ENCODE peak calls at places on chromosomes 12 and 14, in four cellular contexts. E is pancreas; F is CD8-positive, alpha-beta T cell; V is left lung. K is an unnamed sample.

GRCh38 chr12:84805474-84805858 is 107.1 kb downstream of the SLC6A15 start:
- DNase-seq in E (no peak), F (no peak), V (no peak), K (no peak)

GRCh38 chr12:24499151-24500146 is 449.5 kb downstream of the BCAT1 start:
- DNase-seq in E (no peak), F (no peak), V (no peak), K (no peak)

GRCh38 chr14:70753518-70753953 is 55.8 kb downstream of the MAP3K9 start:
- DNase-seq in V (no peak), F (no peak), E (peak; percentile 65), K (no peak)

GRCh38 chr12:46555379-46555778 is 182.8 kb upstream of the SLC38A2 start:
- DNase-seq in V (no peak), E (no peak), F (no peak), K (no peak)

GRCh38 chr12:29241821-29242591 is 92.9 kb downstream of the FAR2 start:
- DNase-seq in E (no peak), V (no peak), F (no peak), K (peak; percentile 48)

GRCh38 chr14:93042968-93043940 is 72.5 kb downstream of the ITPK1 start:
- DNase-seq in F (no peak), E (peak; percentile 83), V (peak; percentile 87), K (no peak)

GRCh38 chr14:51666070-51666469 is 14.4 kb downstream of the FRMD6 start:
- DNase-seq in F (no peak), V (no peak), E (no peak), K (no peak)

GRCh38 chr12:10701226-10701681 is 21.9 kb downstream of the YBX3 start:
- DNase-seq in V (no peak), F (no peak), E (no peak), K (no peak)

GRCh38 chr12:105483691-105484090 is 153.2 kb downstream of the C12orf75 start:
- DNase-seq in F (no peak), E (no peak), V (no peak), K (no peak)

GRCh38 chr14:79584679-79585078 is 626.6 kb downstream of the DIO2 start:
- DNase-seq in F (no peak), V (no peak), E (no peak), K (no peak)

GRCh38 chr12:2233034-2233433 is 180.2 kb downstream of the CACNA1C start:
- DNase-seq in E (no peak), F (no peak), V (no peak), K (no peak)

GRCh38 chr12:1670244-1670814 is 20.5 kb upstream of the ADIPOR2 start:
- DNase-seq in V (no peak), F (no peak), E (no peak), K (no peak)

GRCh38 chr12:100401660-100402059 is 44.8 kb downstream of the SLC17A8 start:
- DNase-seq in E (no peak), F (no peak), V (no peak), K (no peak)

GRCh38 chr12:4441355-4442330 is 4.0 kb downstream of the FGF6 start:
- DNase-seq in F (no peak), E (no peak), V (no peak), K (no peak)

GRCh38 chr12:15364221-15365170 is 42.2 kb downstream of the PTPRO start:
- DNase-seq in E (no peak), F (no peak), V (no peak), K (no peak)

GRCh38 chr12:19591951-19592350 is 152.7 kb downstream of the AEBP2 start:
- DNase-seq in V (no peak), F (no peak), E (no peak), K (no peak)

GRCh38 chr12:120466560-120467315 is 2.8 kb downstream of the SRSF9 start:
- DNase-seq in V (no peak), F (peak; percentile 56), E (peak; percentile 68), K (no peak)

GRCh38 chr12:3203713-3204112 is 126.5 kb downstream of the TSPAN9 start:
- DNase-seq in F (no peak), V (no peak), E (no peak), K (no peak)

GRCh38 chr12:132245521-132246101 is 83.8 kb downstream of the GALNT9 start:
- DNase-seq in F (no peak), V (peak; percentile 72), E (no peak), K (no peak)

GRCh38 chr14:90574640-90575131 is 177.9 kb downstream of the CALM1 start:
- DNase-seq in E (no peak), F (no peak), V (peak; percentile 49), K (no peak)

GRCh38 chr12:32455607-32456063 is 56.3 kb downstream of the FGD4 start:
- DNase-seq in V (no peak), F (no peak), E (no peak), K (peak; percentile 31)

GRCh38 chr12:54412786-54413185 is 6.3 kb downstream of the ITGA5 start:
- DNase-seq in E (no peak), V (no peak), F (no peak), K (no peak)

GRCh38 chr14:32224731-32225377 is 21.8 kb upstream of the RNU6-8 start:
- DNase-seq in F (no peak), V (no peak), E (peak; percentile 29), K (no peak)

GRCh38 chr12:47032644-47033043 is 46.8 kb upstream of the PCED1B start:
- DNase-seq in V (no peak), F (no peak), E (no peak), K (peak; percentile 7)

GRCh38 chr12:96383991-96384390 is 16.2 kb downstream of the CDK17 start:
- DNase-seq in E (no peak), F (no peak), V (no peak), K (no peak)

GRCh38 chr14:58549358-58549757 is 88.4 kb upstream of the DACT1 start:
- DNase-seq in E (no peak), F (no peak), V (no peak), K (no peak)

GRCh38 chr12:23376238-23376637 is 573.2 kb downstream of the SOX5 start:
- DNase-seq in F (no peak), V (no peak), E (no peak), K (no peak)

GRCh38 chr14:40899435-40899834 is 707.2 kb upstream of the LRFN5 start:
- DNase-seq in V (no peak), E (no peak), F (no peak), K (no peak)

GRCh38 chr12:125331342-125332052 is 266.3 kb downstream of the AACS start:
- DNase-seq in E (no peak), F (no peak), V (no peak), K (no peak)

GRCh38 chr14:39467889-39468524 is 35.8 kb upstream of the FBXO33 start:
- DNase-seq in F (no peak), V (no peak), E (no peak), K (no peak)

GRCh38 chr14:24710403-24711063 is 76.5 kb upstream of the GZMB start:
- DNase-seq in V (no peak), E (peak; percentile 63), F (peak; percentile 68), K (no peak)

GRCh38 chr14:52837451-52837850 is 46.0 kb upstream of the GNPNAT1 start:
- DNase-seq in E (no peak), F (no peak), V (no peak), K (no peak)

GRCh38 chr14:54691525-54692260 is 124.8 kb downstream of the SAMD4A start:
- DNase-seq in V (no peak), F (peak; percentile 52), E (peak; percentile 78), K (no peak)

GRCh38 chr14:90539996-90540395 is 143.2 kb downstream of the CALM1 start:
- DNase-seq in F (no peak), V (no peak), E (no peak), K (no peak)

GRCh38 chr14:99029150-99029915 is 242.7 kb downstream of the BCL11B start:
- DNase-seq in V (no peak), F (no peak), E (no peak), K (no peak)

GRCh38 chr14:71475916-71476315 is 456.3 kb upstream of the RGS6 start:
- DNase-seq in V (no peak), E (no peak), F (no peak), K (no peak)

GRCh38 chr12:100753837-100754236 is 40.7 kb upstream of the ANO4 start:
- DNase-seq in F (no peak), V (no peak), E (no peak), K (no peak)

GRCh38 chr14:96345669-96346068 is 17.5 kb downstream of the ATG2B start:
- DNase-seq in V (no peak), E (no peak), F (no peak), K (no peak)
- H3K4me3 ChIP-seq in V (no peak overlapping the region), E (no peak overlapping the region), F (no peak overlapping the region), K (no peak overlapping the region)

DNA sequence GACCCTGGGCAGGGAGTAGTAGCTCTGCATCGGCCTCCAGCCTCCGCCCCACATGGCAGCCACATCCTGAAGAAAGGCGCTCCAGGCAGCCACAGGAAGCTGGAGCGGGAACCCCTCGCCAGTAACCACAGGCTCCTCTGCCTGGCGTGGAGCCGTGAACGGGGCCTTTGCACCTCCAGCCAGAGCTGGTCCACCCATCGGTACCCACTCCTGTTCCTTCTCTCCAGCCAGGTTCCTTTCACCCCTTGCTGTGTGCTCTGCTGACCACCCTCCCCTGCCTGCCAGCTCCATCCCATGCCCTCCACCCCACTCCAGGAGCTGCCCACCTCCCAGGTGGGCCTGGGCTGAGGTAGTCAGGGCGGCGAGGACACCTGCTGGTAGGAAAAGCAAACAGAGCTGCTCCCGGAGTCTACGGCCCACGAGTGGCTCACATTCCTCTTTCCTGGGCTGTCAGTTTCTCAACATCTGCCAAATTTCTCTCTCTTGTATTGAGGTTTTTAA is 2.7 kb downstream of the TGFB3 start:
- DNase-seq in E (peak; percentile 45), V (peak; percentile 60), F (no peak), K (no peak)
- TF ChIP-seq CTCF in E (peak; percentile 13), V (peak; percentile 32), F (no peak), K (peak; percentile 64)

GRCh38 chr14:74609721-74610120 is 2.3 kb downstream of the LTBP2 start:
- DNase-seq in F (no peak), E (no peak), V (no peak), K (no peak)
- H3K4me3 ChIP-seq in F (no peak overlapping the region), E (no peak overlapping the region), V (peak overlapping the region; percentile 49), K (no peak overlapping the region)

DNA sequence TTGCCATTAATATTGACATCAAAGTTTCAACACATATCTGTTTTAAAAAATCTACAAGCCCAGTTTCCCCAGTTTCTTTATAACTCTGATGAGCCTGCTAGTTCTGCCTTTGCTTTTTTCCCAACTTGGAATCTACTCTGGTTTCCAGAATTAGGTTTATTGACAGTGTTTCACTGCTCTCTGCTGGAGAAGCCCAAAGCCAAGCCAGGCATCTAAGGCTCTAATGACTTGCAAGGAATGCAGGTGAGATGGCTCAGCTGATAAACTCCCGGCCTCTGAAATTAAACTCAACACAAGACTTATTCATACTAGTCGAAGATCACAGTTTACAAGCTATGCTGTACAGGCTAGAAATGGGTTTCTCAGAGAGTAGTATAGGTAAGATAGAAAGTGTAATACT is 54.3 kb downstream of the HMGA2 start:
- DNase-seq in E (peak; percentile 20), V (no peak), F (no peak), K (no peak)
- TF ChIP-seq CTCF in E (no peak), V (no peak), F (no peak), K (no peak)

GRCh38 chr14:64659366-64659765 is 44.9 kb upstream of the PLEKHG3 start:
- DNase-seq in V (no peak), F (no peak), E (no peak), K (no peak)
- H3K4me3 ChIP-seq in V (no peak overlapping the region), F (peak overlapping the region; percentile 13), E (no peak overlapping the region), K (no peak overlapping the region)

GRCh38 chr14:22866874-22867273 is 4.7 kb upstream of the LRP10 start:
- DNase-seq in F (no peak), E (no peak), V (no peak), K (no peak)

GRCh38 chr14:22870811-22871199 is 735 bp upstream of the LRP10 start:
- DNase-seq in E (no peak), V (no peak), F (no peak), K (peak; percentile 72)

GRCh38 chr14:22861651-22862050 is 9.9 kb upstream of the LRP10 start:
- DNase-seq in E (no peak), F (no peak), V (no peak), K (no peak)

GRCh38 chr14:22864979-22865378 is 6.6 kb upstream of the LRP10 start:
- DNase-seq in F (no peak), V (no peak), E (no peak), K (no peak)

GRCh38 chr14:22865424-22866215 is 5.9 kb upstream of the LRP10 start:
- DNase-seq in F (no peak), E (no peak), V (no peak), K (no peak)
- TF ChIP-seq CTCF in F (no peak), E (no peak), V (no peak), K (peak; percentile 32)